ENCODE peak calls at places on chromosome 9, in six cellular contexts. Y is GM03348, H is NCI-H187 treated with DMSO at 0.1 percent for 48 hours, E is brain pericyte, V is PC-9, S is T-helper 17 cell. Z is an unnamed sample.

GRCh38 chr9:109717342-109717741 is 62.7 kb upstream of the PALM2AKAP2 start:
- DNase-seq in S (no peak), Y (no peak), V (no peak), E (no peak), H (no peak), Z (no peak)

GRCh38 chr9:133074111-133074651 is 12.4 kb downstream of the CEL start:
- DNase-seq in H (no peak), S (no peak), E (no peak), Y (peak), V (no peak), Z (no peak)

GRCh38 chr9:974993-975739 is 1.3 kb upstream of the DMRT3 start:
- DNase-seq in H (no peak), E (no peak), Y (no peak), S (no peak), V (no peak), Z (no peak)

GRCh38 chr9:119370816-119371215 is 1.6 kb upstream of the BRINP1 start:
- DNase-seq in V (peak), S (no peak), E (no peak), H (no peak), Y (peak), Z (no peak)

GRCh38 chr9:105157178-105157583 is 87.3 kb upstream of the SLC44A1 start:
- DNase-seq in V (peak), S (no peak), E (peak), H (no peak), Y (peak), Z (no peak)

GRCh38 chr9:83472764-83473163 is 65.4 kb downstream of the FRMD3 start:
- DNase-seq in H (no peak), V (no peak), Y (no peak), S (no peak), E (no peak), Z (no peak)

GRCh38 chr9:124769451-124770358 is 1.4 kb downstream of the NR6A1 start:
- DNase-seq in S (no peak), V (peak), Y (no peak), E (no peak), H (no peak), Z (no peak)

GRCh38 chr9:33453286-33453882 is 6.0 kb upstream of the AQP3 start:
- DNase-seq in S (no peak), E (no peak), Y (no peak), H (no peak), V (no peak), Z (no peak)

GRCh38 chr9:76374702-76375543 is 19.3 kb downstream of the RFK start:
- DNase-seq in E (peak), S (no peak), Y (peak), H (no peak), V (peak), Z (peak)

GRCh38 chr9:127194881-127195713 is 69.5 kb upstream of the GARNL3 start:
- DNase-seq in V (peak), Y (peak), H (no peak), E (no peak), S (no peak), Z (no peak)

GRCh38 chr9:75071530-75072122 is 16.3 kb downstream of the NMRK1 start:
- DNase-seq in V (peak), E (no peak), Y (no peak), H (no peak), S (no peak), Z (no peak)

GRCh38 chr9:96398582-96399334 is 15.2 kb upstream of the SLC35D2 start:
- DNase-seq in S (no peak), Y (no peak), E (no peak), V (no peak), H (no peak), Z (no peak)

GRCh38 chr9:87573841-87574342 is 76.2 kb downstream of the DAPK1 start:
- DNase-seq in E (no peak), H (no peak), V (no peak), Y (no peak), S (no peak), Z (no peak)

GRCh38 chr9:81125446-81126092 is 563.8 kb downstream of the TLE1 start:
- DNase-seq in Y (no peak), S (no peak), E (no peak), V (no peak), H (no peak), Z (no peak)

GRCh38 chr9:93028448-93029006 is 30.0 kb upstream of the SUSD3 start:
- DNase-seq in E (no peak), Y (no peak), H (no peak), S (peak), V (no peak), Z (no peak)

GRCh38 chr9:15155826-15156225 is 151.2 kb downstream of the TTC39B start:
- DNase-seq in H (no peak), Y (no peak), S (no peak), V (no peak), E (no peak), Z (no peak)

GRCh38 chr9:123353984-123354591 is 1.9 kb upstream of the CRB2 start:
- DNase-seq in Y (peak), H (no peak), S (no peak), V (peak), E (no peak), Z (no peak)

GRCh38 chr9:132116583-132116982 is 36.9 kb upstream of the MED27 start:
- DNase-seq in E (no peak), Y (no peak), S (no peak), V (no peak), H (no peak), Z (no peak)

GRCh38 chr9:128285033-128285784 is 9.1 kb downstream of the SWI5 start:
- DNase-seq in S (no peak), V (no peak), H (no peak), E (no peak), Y (no peak), Z (no peak)

GRCh38 chr9:136290508-136291000 is 13.3 kb downstream of the CCDC187 start:
- DNase-seq in V (no peak), H (no peak), S (no peak), Y (no peak), E (no peak), Z (no peak)

GRCh38 chr9:69136781-69137180 is 37.3 kb upstream of the TJP2 start:
- DNase-seq in E (no peak), V (no peak), S (no peak), H (no peak), Y (no peak), Z (no peak)

GRCh38 chr9:134035041-134036039 is 10.1 kb downstream of the BRD3OS start:
- DNase-seq in Y (no peak), E (no peak), S (no peak), H (no peak), V (no peak), Z (no peak)

GRCh38 chr9:83936523-83936922 is 15.3 kb upstream of the KIF27 start:
- DNase-seq in S (no peak), H (no peak), Y (no peak), E (no peak), V (no peak), Z (no peak)

GRCh38 chr9:124853605-124854143 is 414 bp downstream of the WDR38 start:
- DNase-seq in S (no peak), Y (no peak), H (no peak), E (no peak), V (no peak), Z (no peak)

GRCh38 chr9:96450613-96451544 is 910 bp downstream of the HABP4 start:
- DNase-seq in H (no peak), Y (peak), V (peak), E (peak), S (peak), Z (peak)

GRCh38 chr9:136996361-136997281 is at the start of gene CLIC3:
- DNase-seq in V (peak), Y (peak), S (peak), E (no peak), H (no peak), Z (no peak)

GRCh38 chr9:27954858-27955257 is 381.6 kb upstream of the C9orf72 start:
- DNase-seq in V (no peak), H (no peak), Y (no peak), S (no peak), E (no peak), Z (no peak)

GRCh38 chr9:127166651-127167524 is 44.5 kb upstream of the ANGPTL2 start:
- DNase-seq in H (peak), Y (peak), S (no peak), E (no peak), V (peak), Z (no peak)

GRCh38 chr9:19138084-19138483 is 10.8 kb upstream of the PLIN2 start:
- DNase-seq in H (peak), Y (no peak), V (no peak), E (no peak), S (no peak), Z (no peak)

GRCh38 chr9:93962041-93962440 is 6.9 kb upstream of the BARX1 start:
- DNase-seq in Y (peak), E (no peak), S (no peak), V (no peak), H (no peak), Z (no peak)